ENCODE peak calls at places on chromosomes 1 and 21, in nine cellular contexts. A is glomerular endothelial cell; Z is stimulated activated naive CD4-positive, alpha-beta T cell; Y is KG1; B is kidney glomerular epithelial cell; U is amniotic stem cell; V is fibroblast of pulmonary artery; Q is IMR-90; C is occipital lobe. N is an unnamed sample.

GRCh38 chr21:28904961-28905435 is 87.7 kb downstream of the LTN1 start:
- DNase-seq in A (no peak), Z (no peak), Y (no peak), B (no peak), U (no peak), V (no peak), Q (no peak), C (no peak), N (peak; percentile 11)

GRCh38 chr1:25810341-25811299 is 9.1 kb upstream of the MTFR1L start:
- DNase-seq in A (no peak), Z (peak; percentile 79), Y (peak; percentile 65), B (peak; percentile 42), U (no peak), V (peak; percentile 52), Q (peak; percentile 35), C (peak; percentile 62), N (peak; percentile 97)

GRCh38 chr1:56355422-56355821 is 223.9 kb downstream of the PLPP3 start:
- DNase-seq in A (no peak), Z (no peak), Y (no peak), B (no peak), U (no peak), V (no peak), Q (no peak), C (no peak), N (no peak)

GRCh38 chr1:101506541-101507164 is 269.8 kb downstream of the S1PR1 start:
- DNase-seq in A (peak; percentile 22), Z (no peak), Y (no peak), B (peak; percentile 4), U (no peak), V (peak; percentile 61), Q (peak; percentile 31), C (no peak), N (no peak)

GRCh38 chr21:46621457-46622182 is 13.9 kb upstream of the PRMT2 start:
- DNase-seq in A (no peak), Z (no peak), Y (no peak), B (no peak), U (no peak), V (no peak), Q (no peak), C (peak; percentile 73), N (no peak)

GRCh38 chr1:228060458-228061190 is 21.9 kb upstream of the ARF1 start:
- DNase-seq in A (no peak), Z (no peak), Y (no peak), B (no peak), U (no peak), V (no peak), Q (no peak), C (no peak), N (peak; percentile 92)

GRCh38 chr1:230972855-230973271 is 5.8 kb downstream of the TTC13 start:
- DNase-seq in A (no peak), Z (peak; percentile 42), Y (peak; percentile 41), B (no peak), U (no peak), V (no peak), Q (peak; percentile 13), C (no peak), N (peak; percentile 50)

GRCh38 chr1:84587099-84587498 is 12.9 kb upstream of the CTBS start:
- DNase-seq in A (no peak), Z (no peak), Y (no peak), B (no peak), U (no peak), V (no peak), Q (no peak), C (no peak), N (no peak)

GRCh38 chr1:1879942-1880341 is 10.9 kb downstream of the GNB1 start:
- DNase-seq in A (no peak), Z (no peak), Y (no peak), B (no peak), U (no peak), V (no peak), Q (no peak), C (no peak), N (no peak)

GRCh38 chr1:206736878-206737728 is 33.5 kb upstream of the IL19 start:
- DNase-seq in A (no peak), Z (no peak), Y (no peak), B (no peak), U (no peak), V (no peak), Q (no peak), C (no peak), N (no peak)

GRCh38 chr21:39630827-39631226 is 18.1 kb downstream of the B3GALT5 start:
- DNase-seq in A (no peak), Z (no peak), Y (no peak), B (peak; percentile 29), U (no peak), V (no peak), Q (peak; percentile 3), C (no peak), N (no peak)